ENCODE peak calls at places on chromosomes 3 and 15, in four cellular contexts. One of them, this sample, is unnamed.

GRCh38 chr3:30904986-30905385 is 10.5 kb upstream of the GADL1 start:
- DNase-seq in A549: no peak
- DNase-seq in HepG2: no peak
- DNase-seq in GM12878: no peak
- DNase-seq in this sample: no peak

GRCh38 chr3:147424325-147424910 is 15.3 kb downstream of the ZIC1 start:
- DNase-seq in HepG2: no peak
- DNase-seq in GM12878: no peak
- DNase-seq in A549: no peak
- DNase-seq in this sample: peak

GRCh38 chr3:188049890-188050530 is 103.9 kb upstream of the LPP start:
- DNase-seq in A549: no peak
- DNase-seq in HepG2: no peak
- DNase-seq in GM12878: no peak
- DNase-seq in this sample: no peak

GRCh38 chr3:12393894-12394293 is 90.4 kb upstream of the TSEN2 start:
- DNase-seq in A549: no peak
- DNase-seq in HepG2: no peak
- DNase-seq in GM12878: no peak
- DNase-seq in this sample: no peak

GRCh38 chr3:151580592-151580991 is 119.7 kb upstream of the IGSF10 start:
- DNase-seq in GM12878: no peak
- DNase-seq in A549: no peak
- DNase-seq in HepG2: no peak
- DNase-seq in this sample: no peak

GRCh38 chr3:179260949-179261765 is 10.2 kb upstream of the KCNMB3 start:
- DNase-seq in A549: peak
- DNase-seq in HepG2: peak
- DNase-seq in GM12878: no peak
- DNase-seq in this sample: peak

GRCh38 chr3:159260049-159260662 is 458.3 kb downstream of the MFSD1 start:
- DNase-seq in HepG2: peak
- DNase-seq in A549: peak
- DNase-seq in GM12878: no peak
- DNase-seq in this sample: peak

GRCh38 chr3:183385698-183386590 is 42.5 kb downstream of the MCF2L2 start:
- DNase-seq in GM12878: no peak
- DNase-seq in A549: peak
- DNase-seq in HepG2: peak
- DNase-seq in this sample: peak

GRCh38 chr15:89776274-89777072 is at the start of gene MESP2:
- DNase-seq in HepG2: peak
- DNase-seq in A549: peak
- DNase-seq in GM12878: no peak
- DNase-seq in this sample: peak

GRCh38 chr15:50452927-50453326 is 28.7 kb downstream of the USP8 start:
- DNase-seq in GM12878: no peak
- DNase-seq in HepG2: no peak
- DNase-seq in A549: no peak
- DNase-seq in this sample: no peak

GRCh38 chr3:122239112-122239511 is 55.6 kb downstream of the CASR start:
- DNase-seq in HepG2: no peak
- DNase-seq in A549: no peak
- DNase-seq in GM12878: no peak
- DNase-seq in this sample: no peak

GRCh38 chr3:126569390-126569975 is 10.8 kb upstream of the C3orf22 start:
- DNase-seq in HepG2: no peak
- DNase-seq in GM12878: no peak
- DNase-seq in A549: no peak
- DNase-seq in this sample: no peak

GRCh38 chr3:129064969-129065726 is 4.6 kb downstream of the GP9 start:
- DNase-seq in A549: no peak
- DNase-seq in HepG2: no peak
- DNase-seq in GM12878: no peak
- DNase-seq in this sample: no peak

GRCh38 chr3:151225040-151225975 is 22.3 kb upstream of the GPR171 start:
- DNase-seq in GM12878: no peak
- DNase-seq in HepG2: no peak
- DNase-seq in A549: no peak
- DNase-seq in this sample: no peak

GRCh38 chr15:90004671-90005070 is 3.5 kb downstream of the ZNF710 start:
- DNase-seq in GM12878: no peak
- DNase-seq in A549: peak
- DNase-seq in HepG2: peak
- DNase-seq in this sample: no peak

GRCh38 chr15:96326551-96327154 is 3.8 kb upstream of the NR2F2 start:
- DNase-seq in GM12878: no peak
- DNase-seq in HepG2: no peak
- DNase-seq in A549: no peak
- DNase-seq in this sample: peak

GRCh38 chr3:44954962-44955361 is 21.0 kb downstream of the ZDHHC3 start:
- DNase-seq in GM12878: no peak
- DNase-seq in A549: no peak
- DNase-seq in HepG2: peak
- DNase-seq in this sample: no peak

GRCh38 chr3:177111541-177111949 is 85.7 kb downstream of the TBL1XR1 start:
- DNase-seq in A549: no peak
- DNase-seq in HepG2: peak
- DNase-seq in GM12878: no peak
- DNase-seq in this sample: no peak

GRCh38 chr15:31440754-31441298 is 114.2 kb downstream of the KLF13 start:
- DNase-seq in GM12878: no peak
- DNase-seq in A549: no peak
- DNase-seq in HepG2: no peak
- DNase-seq in this sample: peak

GRCh38 chr15:58551084-58551763 is 119.4 kb downstream of the LIPC start:
- DNase-seq in GM12878: peak
- DNase-seq in HepG2: no peak
- DNase-seq in A549: no peak
- DNase-seq in this sample: no peak

GRCh38 chr3:111729087-111729846 is 129.8 kb upstream of the PHLDB2 start:
- DNase-seq in A549: no peak
- DNase-seq in HepG2: no peak
- DNase-seq in GM12878: no peak
- DNase-seq in this sample: no peak

GRCh38 chr15:63502137-63502801 is 2.1 kb upstream of the USP3 start:
- DNase-seq in A549: no peak
- DNase-seq in GM12878: no peak
- DNase-seq in HepG2: peak
- DNase-seq in this sample: no peak

GRCh38 chr3:184993394-184993793 is 159.5 kb downstream of the C3orf70 start:
- DNase-seq in A549: no peak
- DNase-seq in GM12878: no peak
- DNase-seq in HepG2: no peak
- DNase-seq in this sample: no peak
- TF ChIP-seq JUNB in A549: no peak
- TF ChIP-seq JUNB in GM12878: no peak
- TF ChIP-seq JUNB in HepG2: no peak
- TF ChIP-seq JUNB in this sample: no peak

DNA sequence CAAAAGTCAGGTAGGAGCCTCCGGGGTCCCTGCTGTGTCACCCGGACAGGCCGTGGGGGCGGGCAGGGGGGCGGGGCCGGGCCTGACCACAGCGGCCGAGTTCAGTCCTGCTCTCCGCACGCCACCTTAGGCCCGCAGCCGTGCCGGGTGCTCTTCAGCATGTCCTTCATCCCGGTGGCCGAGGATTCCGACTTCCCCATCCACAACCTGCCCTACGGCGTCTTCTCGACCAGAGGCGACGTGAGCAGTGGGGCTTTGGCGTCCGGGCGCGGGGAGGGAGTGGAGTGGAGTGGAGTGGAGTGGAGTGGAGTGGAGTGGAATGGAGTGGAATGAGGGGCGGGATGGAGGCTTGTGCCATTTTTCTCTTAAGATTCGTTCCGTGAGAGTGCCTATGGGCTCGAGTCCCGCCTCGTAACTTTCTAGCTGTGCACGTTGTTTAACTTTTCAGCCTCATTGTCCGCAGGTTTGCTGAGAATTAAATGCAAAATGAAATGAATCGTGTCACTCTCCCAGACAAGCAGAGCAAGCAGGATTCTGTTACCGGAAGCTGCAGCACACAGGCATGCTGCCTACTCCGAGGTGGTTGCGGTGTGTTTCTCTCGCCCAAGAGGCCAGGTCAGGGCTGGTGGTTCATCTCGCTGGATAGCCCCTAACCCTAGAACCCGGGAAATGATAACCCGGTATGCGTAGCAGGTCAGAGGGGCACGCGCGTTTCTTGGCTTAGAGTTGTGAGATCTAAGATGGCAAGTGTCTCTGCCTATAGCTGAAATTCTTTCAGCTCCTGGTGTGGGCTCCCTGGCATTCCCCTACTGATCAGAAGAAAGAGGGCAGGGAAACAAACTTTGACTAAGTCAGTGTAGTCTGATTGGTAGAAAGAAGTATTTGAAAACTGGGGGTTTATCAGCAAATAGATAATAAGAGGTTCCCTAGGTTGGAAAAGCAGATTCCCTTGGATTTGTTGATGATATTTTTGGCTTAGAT is at the start of gene FAH:
- DNase-seq in HepG2: peak
- DNase-seq in GM12878: no peak
- DNase-seq in A549: no peak
- DNase-seq in this sample: peak
- TF ChIP-seq JUNB in HepG2: no peak
- TF ChIP-seq JUNB in GM12878: no peak
- TF ChIP-seq JUNB in A549: no peak
- TF ChIP-seq JUNB in this sample: no peak

GRCh38 chr3:72010044-72010443 is 225.1 kb upstream of the PROK2 start:
- DNase-seq in GM12878: no peak
- DNase-seq in HepG2: no peak
- DNase-seq in A549: no peak
- DNase-seq in this sample: no peak

GRCh38 chr3:72006631-72007556 is 221.9 kb upstream of the PROK2 start:
- DNase-seq in GM12878: no peak
- DNase-seq in HepG2: no peak
- DNase-seq in A549: no peak
- DNase-seq in this sample: no peak

GRCh38 chr3:72004749-72005292 is 219.9 kb upstream of the PROK2 start:
- DNase-seq in GM12878: no peak
- DNase-seq in A549: no peak
- DNase-seq in HepG2: no peak
- DNase-seq in this sample: no peak

GRCh38 chr3:72011495-72011894 is 226.5 kb upstream of the PROK2 start:
- DNase-seq in HepG2: no peak
- DNase-seq in GM12878: no peak
- DNase-seq in A549: no peak
- DNase-seq in this sample: no peak

DNA sequence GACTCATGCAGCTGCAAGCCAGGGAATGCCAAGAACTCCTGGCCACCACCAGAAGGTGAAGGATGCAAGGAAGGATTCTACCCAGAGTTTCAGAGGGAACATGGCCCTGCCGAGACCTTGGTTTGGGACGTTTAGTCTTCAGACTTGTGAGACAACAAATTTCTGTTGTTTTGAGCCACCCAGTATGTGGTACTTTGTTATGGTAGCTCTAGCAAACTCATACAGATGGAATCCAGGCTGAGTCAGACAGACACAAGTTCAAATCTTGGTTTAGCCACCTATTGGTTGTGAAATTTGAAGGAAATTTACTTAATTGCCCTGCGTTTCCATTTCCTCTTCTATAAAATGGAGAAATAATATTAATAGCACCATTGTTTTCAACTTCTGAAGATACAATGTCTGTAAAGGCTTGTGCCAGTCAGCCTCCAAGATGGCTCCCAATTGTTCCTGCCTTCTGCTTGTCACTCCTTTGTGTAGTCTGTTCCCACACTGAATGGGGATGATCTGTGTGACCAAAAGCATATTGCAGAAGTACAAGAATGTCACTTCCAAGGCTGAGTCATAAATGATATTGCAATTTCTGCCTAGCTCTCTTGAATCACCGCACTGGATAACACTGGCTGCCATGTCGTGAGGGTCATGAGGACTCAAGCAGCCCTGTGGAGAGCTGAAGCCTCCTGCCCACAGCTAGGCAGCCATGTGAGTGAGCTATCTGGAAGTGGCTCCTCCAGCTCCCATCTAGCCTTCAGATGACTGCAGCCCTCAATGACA is 223.5 kb upstream of the PROK2 start:
- DNase-seq in HepG2: no peak
- DNase-seq in A549: no peak
- DNase-seq in GM12878: no peak
- DNase-seq in this sample: no peak
- TF ChIP-seq JUNB in HepG2: no peak
- TF ChIP-seq JUNB in A549: no peak
- TF ChIP-seq JUNB in GM12878: no peak
- TF ChIP-seq JUNB in this sample: no peak

DNA sequence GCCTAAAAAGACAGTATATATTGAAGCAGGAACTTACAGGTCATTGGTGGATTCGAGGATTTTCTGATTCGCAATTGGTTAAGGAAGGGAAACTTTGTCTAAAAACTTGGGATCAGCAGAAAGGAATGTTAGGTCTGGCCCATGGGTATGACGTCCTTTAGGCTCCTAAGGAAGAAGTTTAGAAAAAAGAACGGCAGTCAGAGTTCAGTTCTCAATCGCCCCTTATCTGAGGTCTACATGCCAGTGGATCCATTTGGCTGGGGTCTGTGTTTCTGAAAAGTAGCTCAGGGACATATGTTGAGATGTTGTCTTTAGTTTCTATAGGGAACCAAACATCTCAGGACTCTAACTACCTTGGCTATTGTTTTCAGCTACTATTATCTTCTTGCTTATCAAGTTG is 33.2 kb upstream of the ACP3 start:
- DNase-seq in GM12878: no peak
- DNase-seq in HepG2: no peak
- DNase-seq in A549: no peak
- DNase-seq in this sample: peak
- TF ChIP-seq JUNB in GM12878: no peak
- TF ChIP-seq JUNB in HepG2: no peak
- TF ChIP-seq JUNB in A549: no peak
- TF ChIP-seq JUNB in this sample: no peak

DNA sequence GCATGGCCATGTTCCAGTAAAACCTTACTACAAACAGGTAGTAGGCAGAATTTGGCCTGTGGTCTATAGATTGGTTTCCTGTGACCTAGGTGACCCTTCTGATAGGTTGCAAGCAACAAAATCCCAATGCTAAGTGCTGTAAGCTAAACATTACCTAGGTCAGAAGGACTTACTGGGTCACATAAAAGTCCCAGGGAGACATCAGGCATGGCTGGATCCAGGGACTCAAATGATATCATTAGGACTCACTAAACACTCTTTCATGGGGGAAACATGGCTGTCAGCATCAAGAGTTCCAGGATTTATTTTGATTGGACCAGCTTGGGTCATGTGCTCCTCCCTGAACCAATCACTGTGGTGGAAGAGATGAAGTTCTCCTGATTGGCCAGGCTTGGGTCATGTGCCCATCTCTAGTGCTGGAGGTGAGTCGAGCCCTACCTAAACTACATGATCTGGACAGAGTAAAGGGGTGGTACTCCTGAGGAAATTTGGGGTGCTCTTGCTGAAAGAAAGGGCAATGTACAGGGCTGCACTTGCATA is 16.8 kb upstream of the SLC6A1 start:
- DNase-seq in GM12878: no peak
- DNase-seq in HepG2: no peak
- DNase-seq in A549: no peak
- DNase-seq in this sample: no peak
- TF ChIP-seq JUNB in GM12878: no peak
- TF ChIP-seq JUNB in HepG2: no peak
- TF ChIP-seq JUNB in A549: no peak
- TF ChIP-seq JUNB in this sample: no peak

GRCh38 chr15:68470981-68471380 is 39.0 kb upstream of the ITGA11 start:
- DNase-seq in HepG2: no peak
- DNase-seq in GM12878: no peak
- DNase-seq in A549: no peak
- DNase-seq in this sample: no peak
- TF ChIP-seq JUNB in HepG2: no peak
- TF ChIP-seq JUNB in GM12878: no peak
- TF ChIP-seq JUNB in A549: no peak
- TF ChIP-seq JUNB in this sample: no peak

GRCh38 chr15:59703979-59704796 is 15.1 kb upstream of the BNIP2 start:
- DNase-seq in A549: no peak
- DNase-seq in GM12878: no peak
- DNase-seq in HepG2: no peak
- DNase-seq in this sample: no peak
- TF ChIP-seq JUNB in A549: no peak
- TF ChIP-seq JUNB in GM12878: no peak
- TF ChIP-seq JUNB in HepG2: no peak
- TF ChIP-seq JUNB in this sample: no peak

This sample was measured in GM23338.